ENCODE peak calls at places on chromosomes 13 and 19, in eight cellular contexts. U, J, H, Z, E, C, G and V are unnamed samples.

GRCh38 chr13:62123409-62123808 is 707.8 kb upstream of the PCDH20 start:
- DNase-seq in U (no peak), J (no peak), H (no peak), Z (no peak), E (no peak), C (no peak), G (no peak), V (no peak)

GRCh38 chr19:31312004-31312403 is 37.2 kb downstream of the TSHZ3 start:
- DNase-seq in U (no peak), J (no peak), H (no peak), Z (no peak), E (no peak), C (no peak), G (no peak), V (no peak)

GRCh38 chr19:35963514-35963913 is 27.3 kb downstream of the LRFN3 start:
- DNase-seq in U (no peak), J (no peak), H (peak; percentile 87), Z (peak; percentile 20), E (peak; percentile 3), C (peak; percentile 91), G (no peak), V (peak; percentile 67)

GRCh38 chr13:37736040-37736439 is 133.5 kb downstream of the TRPC4 start:
- DNase-seq in U (no peak), J (no peak), H (no peak), Z (no peak), E (no peak), C (peak; percentile 66), G (no peak), V (no peak)

GRCh38 chr13:101919541-101920306 is 467.2 kb downstream of the ITGBL1 start:
- DNase-seq in U (no peak), J (peak; percentile 62), H (peak; percentile 88), Z (no peak), E (no peak), C (peak; percentile 83), G (no peak), V (peak; percentile 36)

GRCh38 chr19:3975144-3975543 is 4.2 kb upstream of the DAPK3 start:
- DNase-seq in U (no peak), J (no peak), H (no peak), Z (no peak), E (no peak), C (no peak), G (no peak), V (no peak)

GRCh38 chr19:47839913-47840312 is 18.2 kb downstream of the CRX start:
- DNase-seq in U (no peak), J (no peak), H (peak; percentile 59), Z (no peak), E (no peak), C (peak; percentile 83), G (no peak), V (no peak)

GRCh38 chr13:92187378-92187989 is 789.1 kb downstream of the GPC5 start:
- DNase-seq in U (no peak), J (no peak), H (peak; percentile 39), Z (peak; percentile 56), E (no peak), C (peak; percentile 52), G (peak; percentile 25), V (peak; percentile 63)

GRCh38 chr19:10701955-10702307 is 692 bp downstream of the QTRT1 start:
- DNase-seq in U (no peak), J (no peak), H (peak; percentile 61), Z (no peak), E (no peak), C (peak; percentile 83), G (no peak), V (no peak)

GRCh38 chr13:101811881-101812280 is 359.4 kb downstream of the ITGBL1 start:
- DNase-seq in U (no peak), J (no peak), H (no peak), Z (no peak), E (no peak), C (no peak), G (no peak), V (no peak)

GRCh38 chr19:290539-291521 is at the start of gene PLPP2:
- DNase-seq in U (peak; percentile 20), J (no peak), H (no peak), Z (peak; percentile 51), E (peak; percentile 85), C (peak; percentile 51), G (peak; percentile 93), V (peak; percentile 81)

GRCh38 chr13:79070343-79070974 is 335.6 kb downstream of the RBM26 start:
- DNase-seq in U (no peak), J (no peak), H (no peak), Z (no peak), E (no peak), C (no peak), G (no peak), V (no peak)

GRCh38 chr19:17762505-17763229 is 11.4 kb downstream of the FCHO1 start:
- DNase-seq in U (no peak), J (no peak), H (peak; percentile 62), Z (peak; percentile 55), E (peak; percentile 40), C (peak; percentile 94), G (peak; percentile 72), V (peak; percentile 60)

GRCh38 chr13:87821512-87821911 is 150.3 kb downstream of the SLITRK5 start:
- DNase-seq in U (no peak), J (no peak), H (no peak), Z (no peak), E (no peak), C (no peak), G (no peak), V (no peak)

GRCh38 chr19:35429698-35430097 is 18.4 kb upstream of the FFAR2 start:
- DNase-seq in U (no peak), J (no peak), H (no peak), Z (peak; percentile 46), E (no peak), C (no peak), G (no peak), V (no peak)

GRCh38 chr13:44373601-44374347 is at the start of gene SERP2:
- DNase-seq in U (no peak), J (peak; percentile 65), H (peak; percentile 71), Z (no peak), E (peak; percentile 48), C (peak; percentile 84), G (peak; percentile 47), V (no peak)

GRCh38 chr19:55690109-55690768 is 15.2 kb downstream of the EPN1 start:
- DNase-seq in U (no peak), J (no peak), H (peak; percentile 59), Z (no peak), E (no peak), C (no peak), G (no peak), V (no peak)

GRCh38 chr19:32691952-32692726 is 518 bp downstream of the NUDT19 start:
- DNase-seq in U (peak; percentile 36), J (peak; percentile 75), H (peak; percentile 70), Z (peak; percentile 58), E (peak; percentile 42), C (peak; percentile 73), G (peak; percentile 55), V (peak; percentile 66)

GRCh38 chr19:4241824-4242430 is 5.0 kb upstream of the YJU2 start:
- DNase-seq in U (no peak), J (no peak), H (no peak), Z (no peak), E (peak; percentile 2), C (no peak), G (peak; percentile 33), V (no peak)

GRCh38 chr13:113328851-113329250 is 31.8 kb downstream of the LAMP1 start:
- DNase-seq in U (no peak), J (no peak), H (no peak), Z (no peak), E (no peak), C (no peak), G (no peak), V (no peak)

GRCh38 chr13:19587635-19588300 is 26.4 kb upstream of the TPTE2 start:
- DNase-seq in U (no peak), J (no peak), H (no peak), Z (peak; percentile 24), E (peak; percentile 58), C (no peak), G (peak; percentile 47), V (peak; percentile 66)

GRCh38 chr13:44050450-44051063 is 170.9 kb downstream of the LACC1 start:
- DNase-seq in U (no peak), J (no peak), H (no peak), Z (peak; percentile 62), E (peak; percentile 50), C (no peak), G (peak; percentile 54), V (peak; percentile 43)

GRCh38 chr13:36796052-36796451 is 23.0 kb upstream of the RFXAP start:
- DNase-seq in U (no peak), J (no peak), H (no peak), Z (no peak), E (no peak), C (no peak), G (no peak), V (no peak)

GRCh38 chr19:45187421-45188100 is 9.0 kb downstream of the BLOC1S3 start:
- DNase-seq in U (no peak), J (no peak), H (peak; percentile 35), Z (peak; percentile 31), E (no peak), C (peak; percentile 77), G (no peak), V (no peak)